ENCODE peak calls at places on chromosomes 5 and 9, in six cellular contexts. One of them, this sample, is unnamed.
A peak's percentile ranks its signal among the peaks of the same experiment; 100 is the strongest.

GRCh38 chr9:1366300-1366699 is 316.1 kb downstream of the DMRT2 start:
- DNase-seq in fibroblast of lung: no peak
- DNase-seq in mucosa of descending colon: no peak
- DNase-seq in right atrium auricular region: no peak
- DNase-seq in activated B cell treated with CpG ODN at 0.5 μM for 24 hours: no peak
- DNase-seq in neural progenitor cell: no peak
- DNase-seq in this sample: no peak

GRCh38 chr9:5582835-5583195 is 46.1 kb upstream of the RIC1 start:
- DNase-seq in mucosa of descending colon: no peak
- DNase-seq in fibroblast of lung: peak; percentile 85
- DNase-seq in right atrium auricular region: peak; percentile 61
- DNase-seq in activated B cell treated with CpG ODN at 0.5 μM for 24 hours: peak; percentile 45
- DNase-seq in neural progenitor cell: no peak
- DNase-seq in this sample: peak; percentile 62

GRCh38 chr9:3777137-3777536 is 251.3 kb upstream of the RFX3 start:
- DNase-seq in activated B cell treated with CpG ODN at 0.5 μM for 24 hours: no peak
- DNase-seq in fibroblast of lung: no peak
- DNase-seq in right atrium auricular region: no peak
- DNase-seq in neural progenitor cell: no peak
- DNase-seq in mucosa of descending colon: no peak
- DNase-seq in this sample: no peak

GRCh38 chr9:106038266-106039001 is 344.1 kb downstream of the TMEM38B start:
- DNase-seq in mucosa of descending colon: no peak
- DNase-seq in right atrium auricular region: no peak
- DNase-seq in activated B cell treated with CpG ODN at 0.5 μM for 24 hours: no peak
- DNase-seq in fibroblast of lung: no peak
- DNase-seq in neural progenitor cell: no peak
- DNase-seq in this sample: no peak

GRCh38 chr9:82513242-82513750 is 524.7 kb downstream of the SPATA31D1 start:
- DNase-seq in neural progenitor cell: no peak
- DNase-seq in fibroblast of lung: peak; percentile 74
- DNase-seq in right atrium auricular region: no peak
- DNase-seq in activated B cell treated with CpG ODN at 0.5 μM for 24 hours: no peak
- DNase-seq in mucosa of descending colon: no peak
- DNase-seq in this sample: no peak

GRCh38 chr5:73564018-73564417 is 1.4 kb downstream of the ANKRA2 start:
- DNase-seq in right atrium auricular region: no peak
- DNase-seq in fibroblast of lung: peak; percentile 17
- DNase-seq in activated B cell treated with CpG ODN at 0.5 μM for 24 hours: no peak
- DNase-seq in neural progenitor cell: no peak
- DNase-seq in mucosa of descending colon: no peak
- DNase-seq in this sample: peak; percentile 4

GRCh38 chr5:147432323-147432722 is 77.5 kb downstream of the DPYSL3 start:
- DNase-seq in mucosa of descending colon: no peak
- DNase-seq in activated B cell treated with CpG ODN at 0.5 μM for 24 hours: no peak
- DNase-seq in right atrium auricular region: no peak
- DNase-seq in fibroblast of lung: no peak
- DNase-seq in neural progenitor cell: no peak
- DNase-seq in this sample: no peak

GRCh38 chr5:145903113-145903512 is 30.3 kb upstream of the GRXCR2 start:
- DNase-seq in right atrium auricular region: no peak
- DNase-seq in mucosa of descending colon: no peak
- DNase-seq in neural progenitor cell: no peak
- DNase-seq in activated B cell treated with CpG ODN at 0.5 μM for 24 hours: no peak
- DNase-seq in fibroblast of lung: no peak
- DNase-seq in this sample: no peak

GRCh38 chr9:112558978-112559377 is 72.4 kb downstream of the KIAA1958 start:
- DNase-seq in right atrium auricular region: no peak
- DNase-seq in mucosa of descending colon: no peak
- DNase-seq in neural progenitor cell: no peak
- DNase-seq in activated B cell treated with CpG ODN at 0.5 μM for 24 hours: no peak
- DNase-seq in fibroblast of lung: no peak
- DNase-seq in this sample: no peak

GRCh38 chr5:528625-529511 is 4.6 kb upstream of the SLC9A3 start:
- DNase-seq in neural progenitor cell: no peak
- DNase-seq in mucosa of descending colon: no peak
- DNase-seq in activated B cell treated with CpG ODN at 0.5 μM for 24 hours: no peak
- DNase-seq in right atrium auricular region: no peak
- DNase-seq in fibroblast of lung: no peak
- DNase-seq in this sample: no peak

GRCh38 chr9:99075246-99075912 is 29.5 kb upstream of the TGFBR1 start:
- DNase-seq in fibroblast of lung: no peak
- DNase-seq in mucosa of descending colon: no peak
- DNase-seq in activated B cell treated with CpG ODN at 0.5 μM for 24 hours: no peak
- DNase-seq in right atrium auricular region: no peak
- DNase-seq in neural progenitor cell: no peak
- DNase-seq in this sample: peak; percentile 77

GRCh38 chr9:108743901-108744371 is 111.8 kb downstream of the ACTL7B start:
- DNase-seq in activated B cell treated with CpG ODN at 0.5 μM for 24 hours: no peak
- DNase-seq in right atrium auricular region: peak; percentile 52
- DNase-seq in mucosa of descending colon: no peak
- DNase-seq in neural progenitor cell: peak; percentile 73
- DNase-seq in fibroblast of lung: no peak
- DNase-seq in this sample: no peak

GRCh38 chr5:172433071-172433470 is 21.3 kb downstream of the SH3PXD2B start:
- DNase-seq in fibroblast of lung: no peak
- DNase-seq in activated B cell treated with CpG ODN at 0.5 μM for 24 hours: no peak
- DNase-seq in right atrium auricular region: no peak
- DNase-seq in neural progenitor cell: no peak
- DNase-seq in mucosa of descending colon: no peak
- DNase-seq in this sample: no peak

GRCh38 chr9:9612270-9612669 is 1000.5 kb downstream of the PTPRD start:
- DNase-seq in right atrium auricular region: no peak
- DNase-seq in mucosa of descending colon: peak; percentile 28
- DNase-seq in fibroblast of lung: no peak
- DNase-seq in neural progenitor cell: no peak
- DNase-seq in activated B cell treated with CpG ODN at 0.5 μM for 24 hours: no peak
- DNase-seq in this sample: no peak

GRCh38 chr5:129367883-129368282 is 92.2 kb upstream of the ADAMTS19 start:
- DNase-seq in fibroblast of lung: peak; percentile 46
- DNase-seq in mucosa of descending colon: no peak
- DNase-seq in neural progenitor cell: no peak
- DNase-seq in activated B cell treated with CpG ODN at 0.5 μM for 24 hours: no peak
- DNase-seq in right atrium auricular region: no peak
- DNase-seq in this sample: no peak

GRCh38 chr9:98867434-98868168 is 60.1 kb downstream of the GALNT12 start:
- DNase-seq in right atrium auricular region: peak; percentile 88
- DNase-seq in activated B cell treated with CpG ODN at 0.5 μM for 24 hours: no peak
- DNase-seq in fibroblast of lung: peak; percentile 99
- DNase-seq in neural progenitor cell: no peak
- DNase-seq in mucosa of descending colon: peak; percentile 58
- DNase-seq in this sample: peak; percentile 52

GRCh38 chr5:16464664-16465543 is 696 bp downstream of the ZNF622 start:
- DNase-seq in right atrium auricular region: no peak
- DNase-seq in neural progenitor cell: no peak
- DNase-seq in fibroblast of lung: peak; percentile 11
- DNase-seq in activated B cell treated with CpG ODN at 0.5 μM for 24 hours: no peak
- DNase-seq in mucosa of descending colon: peak; percentile 30
- DNase-seq in this sample: no peak

GRCh38 chr5:112372543-112372942 is 46.5 kb downstream of the EPB41L4A start:
- DNase-seq in neural progenitor cell: no peak
- DNase-seq in fibroblast of lung: no peak
- DNase-seq in right atrium auricular region: no peak
- DNase-seq in mucosa of descending colon: no peak
- DNase-seq in activated B cell treated with CpG ODN at 0.5 μM for 24 hours: no peak
- DNase-seq in this sample: peak; percentile 4

GRCh38 chr9:130780865-130781504 is 54.1 kb upstream of the ABL1 start:
- DNase-seq in fibroblast of lung: peak; percentile 99
- DNase-seq in activated B cell treated with CpG ODN at 0.5 μM for 24 hours: no peak
- DNase-seq in mucosa of descending colon: peak; percentile 44
- DNase-seq in right atrium auricular region: peak; percentile 87
- DNase-seq in neural progenitor cell: no peak
- DNase-seq in this sample: peak; percentile 83

GRCh38 chr5:26009742-26010141 is 1028.6 kb downstream of the CDH9 start:
- DNase-seq in neural progenitor cell: peak; percentile 63
- DNase-seq in right atrium auricular region: no peak
- DNase-seq in mucosa of descending colon: no peak
- DNase-seq in activated B cell treated with CpG ODN at 0.5 μM for 24 hours: no peak
- DNase-seq in fibroblast of lung: no peak
- DNase-seq in this sample: no peak

GRCh38 chr5:121762416-121762815 is 89.3 kb upstream of the FTMT start:
- DNase-seq in fibroblast of lung: no peak
- DNase-seq in mucosa of descending colon: no peak
- DNase-seq in activated B cell treated with CpG ODN at 0.5 μM for 24 hours: no peak
- DNase-seq in neural progenitor cell: no peak
- DNase-seq in right atrium auricular region: no peak
- DNase-seq in this sample: no peak

GRCh38 chr5:133882801-133883200 is 85.6 kb downstream of the C5orf15 start:
- DNase-seq in activated B cell treated with CpG ODN at 0.5 μM for 24 hours: no peak
- DNase-seq in mucosa of descending colon: no peak
- DNase-seq in right atrium auricular region: no peak
- DNase-seq in neural progenitor cell: no peak
- DNase-seq in fibroblast of lung: no peak
- DNase-seq in this sample: no peak

GRCh38 chr5:36744678-36745659 is 131.6 kb upstream of the NIPBL start:
- DNase-seq in mucosa of descending colon: peak; percentile 94
- DNase-seq in neural progenitor cell: peak; percentile 88
- DNase-seq in fibroblast of lung: peak; percentile 73
- DNase-seq in activated B cell treated with CpG ODN at 0.5 μM for 24 hours: peak; percentile 48
- DNase-seq in right atrium auricular region: peak; percentile 66
- DNase-seq in this sample: peak; percentile 57

GRCh38 chr5:154456540-154456939 is 10.7 kb downstream of the SAP30L start:
- DNase-seq in activated B cell treated with CpG ODN at 0.5 μM for 24 hours: no peak
- DNase-seq in right atrium auricular region: no peak
- DNase-seq in fibroblast of lung: no peak
- DNase-seq in neural progenitor cell: no peak
- DNase-seq in mucosa of descending colon: no peak
- DNase-seq in this sample: no peak

GRCh38 chr9:94656190-94656589 is 16.9 kb upstream of the FBP1 start:
- DNase-seq in right atrium auricular region: no peak
- DNase-seq in mucosa of descending colon: peak; percentile 49
- DNase-seq in activated B cell treated with CpG ODN at 0.5 μM for 24 hours: peak; percentile 36
- DNase-seq in fibroblast of lung: no peak
- DNase-seq in neural progenitor cell: peak; percentile 72
- DNase-seq in this sample: no peak

GRCh38 chr5:117590944-117591343 is 1016.3 kb upstream of the SEMA6A start:
- DNase-seq in fibroblast of lung: peak; percentile 26
- DNase-seq in right atrium auricular region: no peak
- DNase-seq in neural progenitor cell: peak; percentile 31
- DNase-seq in mucosa of descending colon: no peak
- DNase-seq in activated B cell treated with CpG ODN at 0.5 μM for 24 hours: no peak
- DNase-seq in this sample: peak; percentile 24
- TF ChIP-seq CTCF in fibroblast of lung: no peak
- TF ChIP-seq CTCF in right atrium auricular region: peak; percentile 54
- TF ChIP-seq CTCF in neural progenitor cell: peak; percentile 51
- TF ChIP-seq CTCF in mucosa of descending colon: no peak
- TF ChIP-seq CTCF in activated B cell treated with CpG ODN at 0.5 μM for 24 hours: no peak
- TF ChIP-seq CTCF in this sample: peak; percentile 69

GRCh38 chr5:8843766-8844165 is 702.1 kb downstream of the SEMA5A start:
- DNase-seq in neural progenitor cell: peak; percentile 30
- DNase-seq in fibroblast of lung: peak; percentile 89
- DNase-seq in activated B cell treated with CpG ODN at 0.5 μM for 24 hours: no peak
- DNase-seq in right atrium auricular region: no peak
- DNase-seq in mucosa of descending colon: peak; percentile 10
- DNase-seq in this sample: peak; percentile 81

GRCh38 chr5:8845316-8845715 is 700.6 kb downstream of the SEMA5A start:
- DNase-seq in fibroblast of lung: peak; percentile 51
- DNase-seq in activated B cell treated with CpG ODN at 0.5 μM for 24 hours: no peak
- DNase-seq in mucosa of descending colon: no peak
- DNase-seq in neural progenitor cell: no peak
- DNase-seq in right atrium auricular region: no peak
- DNase-seq in this sample: peak; percentile 56

GRCh38 chr5:8844206-8844605 is 701.7 kb downstream of the SEMA5A start:
- DNase-seq in fibroblast of lung: peak; percentile 80
- DNase-seq in activated B cell treated with CpG ODN at 0.5 μM for 24 hours: no peak
- DNase-seq in neural progenitor cell: no peak
- DNase-seq in mucosa of descending colon: no peak
- DNase-seq in right atrium auricular region: no peak
- DNase-seq in this sample: no peak

GRCh38 chr5:8844847-8845246 is 701.0 kb downstream of the SEMA5A start:
- DNase-seq in fibroblast of lung: no peak
- DNase-seq in neural progenitor cell: no peak
- DNase-seq in mucosa of descending colon: no peak
- DNase-seq in activated B cell treated with CpG ODN at 0.5 μM for 24 hours: no peak
- DNase-seq in right atrium auricular region: no peak
- DNase-seq in this sample: no peak

GRCh38 chr5:8842906-8843590 is 702.8 kb downstream of the SEMA5A start:
- DNase-seq in right atrium auricular region: no peak
- DNase-seq in activated B cell treated with CpG ODN at 0.5 μM for 24 hours: no peak
- DNase-seq in mucosa of descending colon: peak; percentile 32
- DNase-seq in fibroblast of lung: peak; percentile 68
- DNase-seq in neural progenitor cell: peak; percentile 37
- DNase-seq in this sample: peak; percentile 71
- TF ChIP-seq CTCF in right atrium auricular region: peak; percentile 40
- TF ChIP-seq CTCF in activated B cell treated with CpG ODN at 0.5 μM for 24 hours: no peak
- TF ChIP-seq CTCF in mucosa of descending colon: no peak
- TF ChIP-seq CTCF in fibroblast of lung: peak; percentile 63
- TF ChIP-seq CTCF in neural progenitor cell: peak; percentile 43
- TF ChIP-seq CTCF in this sample: peak; percentile 80

GRCh38 chr9:77793909-77794308 is 145.8 kb upstream of the GNA14 start:
- DNase-seq in activated B cell treated with CpG ODN at 0.5 μM for 24 hours: no peak
- DNase-seq in neural progenitor cell: no peak
- DNase-seq in mucosa of descending colon: no peak
- DNase-seq in right atrium auricular region: no peak
- DNase-seq in fibroblast of lung: peak; percentile 51
- DNase-seq in this sample: peak; percentile 42
- TF ChIP-seq CTCF in activated B cell treated with CpG ODN at 0.5 μM for 24 hours: no peak
- TF ChIP-seq CTCF in neural progenitor cell: no peak
- TF ChIP-seq CTCF in mucosa of descending colon: no peak
- TF ChIP-seq CTCF in right atrium auricular region: no peak
- TF ChIP-seq CTCF in fibroblast of lung: no peak
- TF ChIP-seq CTCF in this sample: peak; percentile 57

GRCh38 chr9:124839612-124840299 is 13.5 kb upstream of the WDR38 start:
- DNase-seq in activated B cell treated with CpG ODN at 0.5 μM for 24 hours: no peak
- DNase-seq in right atrium auricular region: no peak
- DNase-seq in mucosa of descending colon: no peak
- DNase-seq in fibroblast of lung: peak; percentile 46
- DNase-seq in neural progenitor cell: peak; percentile 52
- DNase-seq in this sample: no peak

GRCh38 chr9:124844291-124844690 is 9.0 kb upstream of the WDR38 start:
- DNase-seq in neural progenitor cell: no peak
- DNase-seq in mucosa of descending colon: no peak
- DNase-seq in right atrium auricular region: no peak
- DNase-seq in activated B cell treated with CpG ODN at 0.5 μM for 24 hours: no peak
- DNase-seq in fibroblast of lung: no peak
- DNase-seq in this sample: no peak

GRCh38 chr9:124841422-124841821 is 11.8 kb upstream of the WDR38 start:
- DNase-seq in neural progenitor cell: no peak
- DNase-seq in right atrium auricular region: no peak
- DNase-seq in mucosa of descending colon: no peak
- DNase-seq in fibroblast of lung: no peak
- DNase-seq in activated B cell treated with CpG ODN at 0.5 μM for 24 hours: no peak
- DNase-seq in this sample: no peak

GRCh38 chr9:124843635-124844034 is 9.6 kb upstream of the WDR38 start:
- DNase-seq in neural progenitor cell: no peak
- DNase-seq in right atrium auricular region: no peak
- DNase-seq in fibroblast of lung: no peak
- DNase-seq in activated B cell treated with CpG ODN at 0.5 μM for 24 hours: no peak
- DNase-seq in mucosa of descending colon: no peak
- DNase-seq in this sample: no peak

DNA sequence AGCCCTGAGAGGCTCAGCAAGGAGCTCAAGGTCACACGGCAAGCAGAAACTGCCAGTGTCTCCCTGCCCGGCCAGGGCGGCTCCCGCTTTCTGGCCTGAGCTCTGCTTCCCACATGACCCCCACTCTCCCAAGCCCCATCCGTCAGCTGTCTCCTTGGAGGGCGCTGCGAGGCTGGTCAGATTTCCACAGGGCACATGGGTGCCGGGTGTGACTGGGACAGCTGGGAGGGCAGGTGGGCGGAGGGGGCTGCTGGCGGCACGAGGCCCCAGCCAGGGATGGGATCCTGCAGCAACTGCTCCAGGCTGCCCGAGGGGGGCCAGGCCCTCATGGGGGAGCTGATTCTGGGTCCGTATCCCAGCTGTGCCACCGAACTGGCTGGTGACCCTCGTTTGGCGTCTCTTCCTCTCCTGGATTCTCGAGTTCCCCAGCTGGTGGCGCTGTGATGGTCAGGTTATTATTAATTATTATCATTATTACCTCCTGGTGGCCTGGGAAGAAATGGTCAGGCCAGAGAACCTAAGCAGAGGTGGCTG is 12.9 kb upstream of the WDR38 start:
- DNase-seq in fibroblast of lung: no peak
- DNase-seq in activated B cell treated with CpG ODN at 0.5 μM for 24 hours: no peak
- DNase-seq in neural progenitor cell: no peak
- DNase-seq in right atrium auricular region: no peak
- DNase-seq in mucosa of descending colon: no peak
- DNase-seq in this sample: no peak
- TF ChIP-seq CTCF in fibroblast of lung: no peak
- TF ChIP-seq CTCF in activated B cell treated with CpG ODN at 0.5 μM for 24 hours: no peak
- TF ChIP-seq CTCF in neural progenitor cell: peak; percentile 49
- TF ChIP-seq CTCF in right atrium auricular region: peak; percentile 38
- TF ChIP-seq CTCF in mucosa of descending colon: no peak
- TF ChIP-seq CTCF in this sample: peak; percentile 68